ENCODE peak calls at places on chromosomes 3 and 15, in six cellular contexts. Y is GM03348; I is GM19239; H is testis; M is kidney glomerular epithelial cell; W is stimulated activated CD8-positive, alpha-beta memory T cell treated with anti-CD3 and anti-CD28 coated beads, Interleukin-7, amount 100 ng/mL, for 24 hours. F is an unnamed sample.

GRCh38 chr3:189557824-189558223 is 73.4 kb upstream of the TP63 start:
- DNase-seq in W (no peak), H (no peak), M (no peak), I (no peak), Y (no peak), F (no peak)

GRCh38 chr3:67526246-67526645 is 128.2 kb downstream of the SUCLG2 start:
- DNase-seq in W (no peak), H (no peak), I (no peak), Y (peak), M (no peak), F (no peak)

GRCh38 chr15:96285306-96285705 is 45.2 kb upstream of the NR2F2 start:
- DNase-seq in H (peak), Y (peak), M (peak), I (no peak), W (no peak), F (no peak)

GRCh38 chr3:47799733-47800132 is 3.2 kb upstream of the DHX30 start:
- DNase-seq in M (no peak), Y (no peak), W (no peak), H (no peak), I (no peak), F (no peak)

GRCh38 chr3:13718437-13718836 is 161.4 kb downstream of the WNT7A start:
- DNase-seq in W (no peak), I (no peak), M (no peak), Y (peak), H (peak), F (peak)

GRCh38 chr15:99148851-99149276 is 44.0 kb downstream of the SYNM start:
- DNase-seq in H (no peak), W (no peak), Y (no peak), M (no peak), I (no peak), F (no peak)

GRCh38 chr3:51928438-51928837 is 13.3 kb downstream of the RRP9 start:
- DNase-seq in Y (no peak), H (no peak), I (no peak), M (no peak), W (no peak), F (no peak)

GRCh38 chr3:67524046-67524445 is 130.4 kb downstream of the SUCLG2 start:
- DNase-seq in H (no peak), W (no peak), Y (peak), I (no peak), M (no peak), F (no peak)

GRCh38 chr3:152937234-152937633 is 102.3 kb downstream of the P2RY1 start:
- DNase-seq in M (no peak), I (no peak), Y (no peak), H (no peak), W (no peak), F (no peak)

GRCh38 chr3:14879161-14879888 is 60.6 kb downstream of the FGD5 start:
- DNase-seq in H (no peak), M (no peak), I (no peak), Y (no peak), W (no peak), F (no peak)

GRCh38 chr15:60328852-60329443 is 68.8 kb downstream of the ANXA2 start:
- DNase-seq in H (peak), M (peak), Y (peak), W (no peak), I (no peak), F (peak)

GRCh38 chr3:10341901-10342398 is 21.0 kb upstream of the SEC13 start:
- DNase-seq in H (no peak), W (no peak), Y (no peak), I (no peak), M (no peak), F (no peak)

GRCh38 chr3:22713936-22714335 is 489.2 kb upstream of the UBE2E2 start:
- DNase-seq in Y (peak), M (peak), H (no peak), W (no peak), I (no peak), F (no peak)

GRCh38 chr15:98503970-98504369 is 144.4 kb upstream of the IGF1R start:
- DNase-seq in Y (peak), H (no peak), M (no peak), I (no peak), W (no peak), F (no peak)

GRCh38 chr3:114374433-114374832 is 80.6 kb downstream of the TIGIT start:
- DNase-seq in M (no peak), H (no peak), W (no peak), I (no peak), Y (no peak), F (no peak)

GRCh38 chr3:102180291-102180931 is 254.4 kb upstream of the ZPLD1 start:
- DNase-seq in W (no peak), Y (peak), M (peak), H (no peak), I (no peak), F (no peak)

GRCh38 chr3:171428321-171428787 is 31.9 kb downstream of the TNIK start:
- DNase-seq in M (no peak), H (no peak), I (no peak), W (no peak), Y (no peak), F (no peak)

GRCh38 chr15:69976366-69976994 is 121.2 kb downstream of the TLE3 start:
- DNase-seq in W (peak), H (peak), Y (peak), I (no peak), M (peak), F (peak)

GRCh38 chr3:146550743-146551510 is 6.5 kb upstream of the PLSCR1 start:
- DNase-seq in I (peak), H (no peak), Y (peak), M (peak), W (no peak), F (no peak)

GRCh38 chr15:52284164-52284563 is 11.4 kb downstream of the MYO5C start:
- DNase-seq in W (no peak), M (no peak), I (no peak), Y (no peak), H (no peak), F (peak)

GRCh38 chr15:90674476-90674875 is 42.7 kb upstream of the BLM start:
- DNase-seq in H (no peak), W (no peak), Y (no peak), M (no peak), I (no peak), F (no peak)

GRCh38 chr3:114756506-114757279 is 390.4 kb downstream of the ZBTB20 start:
- DNase-seq in W (no peak), H (peak), I (no peak), M (peak), Y (peak), F (no peak)

GRCh38 chr3:174016186-174016585 is 618.6 kb downstream of the NLGN1 start:
- DNase-seq in W (no peak), H (no peak), Y (peak), I (no peak), M (no peak), F (no peak)

GRCh38 chr15:90648137-90649070 is 68.7 kb upstream of the BLM start:
- DNase-seq in Y (peak), I (peak), H (peak), M (peak), W (no peak), F (peak)

GRCh38 chr3:141426404-141427034 is 58.2 kb downstream of the ZBTB38 start:
- DNase-seq in H (peak), M (peak), I (no peak), W (no peak), Y (peak), F (no peak)

GRCh38 chr3:171159024-171159821 is 132.7 kb upstream of the SLC2A2 start:
- DNase-seq in H (no peak), M (no peak), Y (no peak), W (no peak), I (no peak), F (no peak)

GRCh38 chr15:65130941-65131340 is 2.7 kb downstream of the PDCD7 start:
- DNase-seq in M (no peak), I (no peak), H (no peak), Y (no peak), W (no peak), F (no peak)

GRCh38 chr3:114086356-114086755 is 29.8 kb downstream of the QTRT2 start:
- DNase-seq in M (no peak), Y (no peak), H (no peak), I (no peak), W (no peak), F (no peak)

GRCh38 chr15:44753345-44753744 is 17.0 kb downstream of the TRIM69 start:
- DNase-seq in I (no peak), Y (no peak), H (no peak), W (no peak), M (no peak), F (no peak)

F was measured in HEK293T.